ENCODE peak calls at places on chromosomes 11 and 22, in five cellular contexts. One of them, this sample, is unnamed.

GRCh38 chr11:68373189-68373809 is 60.9 kb downstream of the LRP5 start:
- DNase-seq in lower lobe of right lung: no peak
- DNase-seq in Peyer's patch: no peak
- DNase-seq in H1: no peak
- DNase-seq in astrocyte: no peak
- DNase-seq in this sample: no peak

GRCh38 chr22:44260216-44261035 is 52.3 kb downstream of the SHISAL1 start:
- DNase-seq in lower lobe of right lung: no peak
- DNase-seq in Peyer's patch: no peak
- DNase-seq in H1: peak; percentile 35
- DNase-seq in astrocyte: no peak
- DNase-seq in this sample: no peak

GRCh38 chr11:100791103-100791502 is 104.0 kb downstream of the ARHGAP42 start:
- DNase-seq in lower lobe of right lung: no peak
- DNase-seq in Peyer's patch: no peak
- DNase-seq in H1: no peak
- DNase-seq in astrocyte: no peak
- DNase-seq in this sample: no peak

GRCh38 chr11:67118059-67118766 is 850 bp upstream of the KDM2A start:
- DNase-seq in lower lobe of right lung: peak; percentile 69
- DNase-seq in Peyer's patch: peak; percentile 45
- DNase-seq in H1: peak; percentile 84
- DNase-seq in astrocyte: no peak
- DNase-seq in this sample: no peak

GRCh38 chr11:22800482-22800881 is 29.1 kb downstream of the SVIP start:
- DNase-seq in lower lobe of right lung: no peak
- DNase-seq in Peyer's patch: no peak
- DNase-seq in H1: no peak
- DNase-seq in astrocyte: no peak
- DNase-seq in this sample: no peak

GRCh38 chr11:68213555-68214172 is 568 bp upstream of the KMT5B start:
- DNase-seq in lower lobe of right lung: peak; percentile 91
- DNase-seq in Peyer's patch: peak; percentile 82
- DNase-seq in H1: peak; percentile 93
- DNase-seq in astrocyte: peak; percentile 96
- DNase-seq in this sample: peak; percentile 50

GRCh38 chr11:59187587-59187986 is 15.7 kb downstream of the DTX4 start:
- DNase-seq in lower lobe of right lung: peak; percentile 72
- DNase-seq in Peyer's patch: no peak
- DNase-seq in H1: no peak
- DNase-seq in astrocyte: no peak
- DNase-seq in this sample: peak; percentile 16

GRCh38 chr11:104432526-104432925 is 268.6 kb upstream of the PDGFD start:
- DNase-seq in lower lobe of right lung: no peak
- DNase-seq in Peyer's patch: no peak
- DNase-seq in H1: no peak
- DNase-seq in astrocyte: no peak
- DNase-seq in this sample: no peak

GRCh38 chr11:134380785-134381184 is 31.3 kb downstream of the B3GAT1 start:
- DNase-seq in lower lobe of right lung: no peak
- DNase-seq in Peyer's patch: no peak
- DNase-seq in H1: no peak
- DNase-seq in astrocyte: no peak
- DNase-seq in this sample: no peak

GRCh38 chr11:92838655-92839334 is 130.7 kb upstream of the MTNR1B start:
- DNase-seq in lower lobe of right lung: no peak
- DNase-seq in Peyer's patch: no peak
- DNase-seq in H1: peak; percentile 49
- DNase-seq in astrocyte: peak; percentile 9
- DNase-seq in this sample: no peak

GRCh38 chr11:12786450-12786849 is 112.2 kb downstream of the TEAD1 start:
- DNase-seq in lower lobe of right lung: no peak
- DNase-seq in Peyer's patch: no peak
- DNase-seq in H1: no peak
- DNase-seq in astrocyte: no peak
- DNase-seq in this sample: no peak

DNA sequence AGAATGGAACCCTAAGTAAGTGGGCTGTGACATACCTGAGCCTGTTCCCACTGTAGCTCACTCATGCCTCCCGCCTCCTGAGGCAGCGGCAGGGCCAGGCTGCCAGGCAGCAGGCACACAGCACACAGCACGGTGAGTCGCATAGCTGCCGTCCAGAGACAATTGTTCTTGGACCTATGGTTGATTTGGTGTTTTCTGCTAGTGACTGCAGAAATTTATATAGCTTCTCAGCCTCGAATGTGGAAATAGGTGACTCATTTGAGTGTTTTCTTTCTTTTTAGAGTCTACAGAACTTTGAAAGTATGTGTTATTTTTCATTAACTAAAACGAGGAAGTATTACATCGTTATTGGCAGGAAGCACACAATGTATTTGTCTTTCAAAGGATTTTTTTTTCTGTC is at the start of gene MMP7:
- DNase-seq in lower lobe of right lung: no peak
- DNase-seq in Peyer's patch: no peak
- DNase-seq in H1: no peak
- DNase-seq in astrocyte: peak; percentile 35
- DNase-seq in this sample: no peak
- H3K4me3 ChIP-seq in lower lobe of right lung: peak within 1 kb of the TSS; percentile 23
- H3K4me3 ChIP-seq in Peyer's patch: no peak within 1 kb of the TSS
- H3K4me3 ChIP-seq in H1: no peak within 1 kb of the TSS
- H3K4me3 ChIP-seq in astrocyte: no peak within 1 kb of the TSS
- H3K4me3 ChIP-seq in this sample: no peak within 1 kb of the TSS

DNA sequence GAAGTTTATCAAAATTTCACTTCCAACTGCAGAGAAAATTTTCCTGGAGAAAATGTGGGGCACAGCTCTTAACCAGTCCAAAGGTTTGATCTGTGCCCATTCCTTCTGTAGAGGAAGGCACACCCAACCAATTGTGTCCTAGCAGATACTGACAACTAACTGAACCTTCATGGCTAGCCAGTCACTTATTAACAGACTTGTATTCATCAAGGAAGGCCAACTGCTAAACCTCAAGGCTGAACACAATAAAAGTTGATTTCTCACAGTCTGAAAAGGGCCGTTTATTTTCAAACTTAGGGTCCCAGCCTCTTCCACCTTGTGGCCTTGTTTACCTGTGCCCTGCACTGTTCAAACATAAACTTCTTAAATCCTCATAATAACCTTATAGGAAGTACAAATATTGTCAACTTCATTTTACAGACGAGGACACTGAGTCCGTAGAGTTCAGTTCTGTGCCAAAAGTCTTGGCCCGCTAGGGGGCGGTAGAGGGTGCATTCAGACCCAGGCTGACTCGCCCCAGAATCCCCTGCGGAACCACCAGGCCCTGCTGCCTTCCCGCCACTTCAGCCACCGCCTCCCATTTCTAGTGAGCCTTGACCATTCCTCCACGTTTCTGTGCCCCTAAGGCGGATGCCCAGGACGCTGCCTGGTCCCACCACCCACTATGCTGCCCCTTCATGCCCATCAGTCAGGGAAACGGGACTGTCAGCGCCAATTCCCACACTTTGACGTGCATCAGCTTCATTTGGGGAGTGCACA is 19.3 kb downstream of the SYT13 start:
- DNase-seq in lower lobe of right lung: no peak
- DNase-seq in Peyer's patch: no peak
- DNase-seq in H1: peak; percentile 97
- DNase-seq in astrocyte: no peak
- DNase-seq in this sample: no peak
- H3K27ac ChIP-seq in lower lobe of right lung: no peak overlapping the region
- H3K27ac ChIP-seq in Peyer's patch: peak overlapping the region; percentile 79
- H3K27ac ChIP-seq in H1: no peak overlapping the region
- H3K27ac ChIP-seq in astrocyte: no peak overlapping the region
- H3K27ac ChIP-seq in this sample: no peak overlapping the region

GRCh38 chr11:46776878-46777277 is 57.9 kb downstream of the F2 start:
- DNase-seq in lower lobe of right lung: no peak
- DNase-seq in Peyer's patch: no peak
- DNase-seq in H1: no peak
- DNase-seq in astrocyte: no peak
- DNase-seq in this sample: no peak

GRCh38 chr11:46778416-46778815 is 59.4 kb downstream of the F2 start:
- DNase-seq in lower lobe of right lung: no peak
- DNase-seq in Peyer's patch: no peak
- DNase-seq in H1: no peak
- DNase-seq in astrocyte: no peak
- DNase-seq in this sample: no peak
- H3K36me3 ChIP-seq in lower lobe of right lung: peaks cover 93% of the 10 kb centered on the region
- H3K36me3 ChIP-seq in Peyer's patch: peaks cover 72% of the 10 kb centered on the region
- H3K36me3 ChIP-seq in H1: peaks cover 53% of the 10 kb centered on the region
- H3K36me3 ChIP-seq in astrocyte: peaks cover 44% of the 10 kb centered on the region
- H3K36me3 ChIP-seq in this sample: peaks cover 19% of the 10 kb centered on the region

DNA sequence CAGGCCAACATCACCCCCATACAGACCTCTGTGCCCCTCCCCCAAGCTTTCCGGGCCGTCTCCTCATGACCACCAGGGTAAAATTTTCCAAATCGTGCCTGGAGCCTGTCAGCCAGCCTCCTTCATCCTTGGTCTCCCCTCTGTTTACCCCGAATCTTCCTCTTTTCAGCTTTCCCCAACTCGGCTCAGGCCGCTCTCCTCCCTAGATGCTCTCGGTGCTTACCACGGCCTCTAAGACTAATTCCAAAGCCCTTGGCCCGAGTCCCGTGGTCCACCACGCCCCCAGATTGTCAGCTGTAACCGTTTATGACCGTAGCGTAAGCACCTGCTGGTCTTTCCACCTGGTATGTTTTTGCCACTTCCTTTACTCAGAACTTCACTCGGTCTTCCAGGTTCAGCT is 1.4 kb downstream of the RASL10A start:
- DNase-seq in lower lobe of right lung: peak; percentile 33
- DNase-seq in Peyer's patch: no peak
- DNase-seq in H1: no peak
- DNase-seq in astrocyte: no peak
- DNase-seq in this sample: no peak
- H3K4me3 ChIP-seq in lower lobe of right lung: no peak overlapping the region
- H3K4me3 ChIP-seq in Peyer's patch: no peak overlapping the region
- H3K4me3 ChIP-seq in H1: no peak overlapping the region
- H3K4me3 ChIP-seq in astrocyte: no peak overlapping the region
- H3K4me3 ChIP-seq in this sample: peak overlapping the region; percentile 48

DNA sequence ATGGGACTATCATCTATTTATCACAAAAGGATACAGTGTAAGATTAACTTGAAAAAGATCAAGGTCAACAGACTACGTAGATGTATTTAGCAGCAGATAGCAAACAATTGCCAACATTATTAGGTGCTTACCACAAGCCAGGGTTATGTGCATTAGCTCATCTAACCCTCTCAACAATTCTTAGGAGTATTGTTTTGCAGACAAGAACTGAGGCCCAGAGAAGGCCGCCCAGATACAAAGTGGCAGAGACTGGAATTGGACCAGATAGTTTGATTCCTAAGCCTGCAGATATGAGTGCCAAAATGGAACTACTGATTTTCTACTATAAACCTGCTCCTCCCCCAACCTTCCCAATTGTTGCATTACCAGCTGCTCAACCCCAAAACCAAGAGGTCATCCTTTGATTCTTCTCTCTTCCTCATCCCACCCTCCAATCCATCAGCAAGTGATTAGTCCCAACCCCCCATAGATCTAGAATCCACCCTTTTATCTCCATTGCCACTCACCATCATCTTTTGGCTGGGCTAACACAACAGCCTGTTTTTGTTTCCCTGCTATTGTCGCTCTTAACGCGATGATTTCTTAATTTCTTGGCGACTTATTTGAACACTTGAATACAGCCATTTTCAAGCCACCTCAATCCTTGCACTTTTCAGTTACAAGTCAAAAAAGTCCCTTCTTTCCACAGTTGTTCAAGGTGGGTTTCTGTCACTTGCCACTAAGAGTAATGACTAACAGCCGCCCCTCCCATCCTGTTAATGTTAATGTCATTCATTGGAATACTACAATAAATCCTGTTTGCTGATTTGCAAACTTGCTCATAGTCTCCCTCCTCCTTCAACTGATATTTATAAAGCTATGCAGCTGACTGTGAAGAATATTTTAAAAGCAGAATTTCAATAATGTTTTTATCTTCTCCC is 2.7 kb downstream of the TMEM123 start:
- DNase-seq in lower lobe of right lung: no peak
- DNase-seq in Peyer's patch: no peak
- DNase-seq in H1: no peak
- DNase-seq in astrocyte: no peak
- DNase-seq in this sample: no peak
- H3K27ac ChIP-seq in lower lobe of right lung: no peak overlapping the region
- H3K27ac ChIP-seq in Peyer's patch: no peak overlapping the region
- H3K27ac ChIP-seq in H1: no peak overlapping the region
- H3K27ac ChIP-seq in astrocyte: no peak overlapping the region
- H3K27ac ChIP-seq in this sample: peak overlapping the region; percentile 19

This sample was measured in esophagus squamous epithelium.